ENCODE peak calls at places on chromosomes 3 and 15, in eight cellular contexts. R, Q, H, G, C, A, X and B are unnamed samples.
A peak's percentile ranks its signal among the peaks of the same experiment; 100 is the strongest.

GRCh38 chr3:156631323-156631722 is 43.1 kb upstream of the TIPARP start:
- DNase-seq in R (no peak), H (no peak), C (no peak), G (no peak), A (no peak), Q (no peak), X (no peak), B (no peak)

GRCh38 chr15:36658321-36658720 is 78.9 kb downstream of the CDIN1 start:
- DNase-seq in R (no peak), A (no peak), X (no peak), H (no peak), Q (no peak), G (no peak), C (no peak), B (no peak)

GRCh38 chr3:179760944-179761343 is 108.1 kb downstream of the USP13 start:
- DNase-seq in A (no peak), G (no peak), C (no peak), X (peak; percentile 80), H (peak; percentile 6), Q (no peak), R (no peak), B (no peak)

GRCh38 chr15:58515807-58516206 is 84.0 kb downstream of the LIPC start:
- DNase-seq in G (no peak), H (peak; percentile 28), C (no peak), Q (no peak), A (no peak), R (no peak), X (peak; percentile 51), B (no peak)

GRCh38 chr3:142818651-142819050 is 70.2 kb downstream of the PCOLCE2 start:
- DNase-seq in Q (no peak), A (no peak), X (no peak), C (no peak), H (no peak), G (no peak), R (no peak), B (no peak)

GRCh38 chr3:9810357-9810726 is 280 bp downstream of the TTLL3 start:
- DNase-seq in X (peak; percentile 61), R (no peak), C (no peak), G (no peak), H (no peak), A (no peak), Q (no peak), B (no peak)

GRCh38 chr15:66165856-66166255 is 87.7 kb downstream of the MEGF11 start:
- DNase-seq in R (no peak), C (no peak), G (no peak), A (no peak), H (no peak), X (no peak), Q (no peak), B (no peak)

GRCh38 chr3:44685128-44685800 is 27.2 kb upstream of the ZNF502 start:
- DNase-seq in Q (peak; percentile 74), H (peak; percentile 83), C (no peak), X (peak; percentile 86), R (peak; percentile 65), G (peak; percentile 78), A (peak; percentile 84), B (peak; percentile 71)

GRCh38 chr3:125431391-125431790 is 56.3 kb upstream of the ZNF148 start:
- DNase-seq in A (no peak), G (no peak), R (no peak), C (no peak), Q (no peak), H (no peak), X (no peak), B (no peak)

GRCh38 chr15:64438653-64439447 is 21.5 kb upstream of the ZNF609 start:
- DNase-seq in X (no peak), H (no peak), A (no peak), Q (no peak), G (no peak), C (no peak), R (no peak), B (peak; percentile 41)

GRCh38 chr3:114217266-114217665 is 20.1 kb downstream of the ZNF80 start:
- DNase-seq in Q (no peak), R (no peak), G (no peak), X (no peak), H (no peak), C (no peak), A (no peak), B (no peak)

DNA sequence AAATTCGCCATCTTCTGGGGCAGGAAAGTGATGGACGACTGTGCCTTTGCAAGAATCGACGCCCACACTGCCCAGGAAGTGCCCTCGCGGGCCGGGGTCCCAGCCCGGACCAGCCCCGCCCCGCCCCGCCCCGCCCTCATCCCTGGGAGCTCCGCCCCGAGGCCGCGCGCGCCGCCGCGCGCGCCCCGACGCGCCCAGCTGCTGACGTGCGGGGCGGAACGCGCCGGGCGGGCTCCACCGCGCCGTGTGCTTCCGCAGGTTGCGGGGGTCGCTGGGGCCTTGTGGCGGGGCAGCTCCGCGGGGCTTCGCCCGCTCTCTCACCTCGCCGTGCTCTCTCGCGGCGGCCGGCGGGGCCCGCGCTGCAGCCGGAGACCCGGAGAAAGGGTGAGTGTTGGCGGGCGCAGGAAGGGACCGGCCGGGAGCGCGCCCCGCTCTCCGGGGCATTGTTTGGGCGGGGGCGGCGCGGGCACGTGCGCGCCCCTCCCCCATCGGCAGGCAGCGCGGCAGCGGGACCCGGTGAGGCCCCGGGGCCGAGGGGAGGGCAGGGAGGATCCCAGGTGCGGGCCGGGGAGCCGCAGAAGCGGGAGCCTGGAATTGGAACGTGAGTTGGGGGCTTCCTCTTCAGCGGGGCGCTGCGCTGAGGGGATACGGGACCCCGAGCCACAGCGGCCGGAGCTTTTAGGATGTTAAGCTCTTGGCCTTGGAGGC is at the start of gene YEATS2:
- DNase-seq in X (peak; percentile 65), A (peak; percentile 68), H (peak; percentile 57), C (peak; percentile 4), Q (peak; percentile 80), R (peak; percentile 92), G (peak; percentile 17), B (peak; percentile 80)
- TF ChIP-seq POLR2A in X (peak; percentile 57), A (no peak), H (peak; percentile 48), C (no peak), Q (peak; percentile 45), R (peak; percentile 70), G (peak; percentile 81), B (peak; percentile 55)

DNA sequence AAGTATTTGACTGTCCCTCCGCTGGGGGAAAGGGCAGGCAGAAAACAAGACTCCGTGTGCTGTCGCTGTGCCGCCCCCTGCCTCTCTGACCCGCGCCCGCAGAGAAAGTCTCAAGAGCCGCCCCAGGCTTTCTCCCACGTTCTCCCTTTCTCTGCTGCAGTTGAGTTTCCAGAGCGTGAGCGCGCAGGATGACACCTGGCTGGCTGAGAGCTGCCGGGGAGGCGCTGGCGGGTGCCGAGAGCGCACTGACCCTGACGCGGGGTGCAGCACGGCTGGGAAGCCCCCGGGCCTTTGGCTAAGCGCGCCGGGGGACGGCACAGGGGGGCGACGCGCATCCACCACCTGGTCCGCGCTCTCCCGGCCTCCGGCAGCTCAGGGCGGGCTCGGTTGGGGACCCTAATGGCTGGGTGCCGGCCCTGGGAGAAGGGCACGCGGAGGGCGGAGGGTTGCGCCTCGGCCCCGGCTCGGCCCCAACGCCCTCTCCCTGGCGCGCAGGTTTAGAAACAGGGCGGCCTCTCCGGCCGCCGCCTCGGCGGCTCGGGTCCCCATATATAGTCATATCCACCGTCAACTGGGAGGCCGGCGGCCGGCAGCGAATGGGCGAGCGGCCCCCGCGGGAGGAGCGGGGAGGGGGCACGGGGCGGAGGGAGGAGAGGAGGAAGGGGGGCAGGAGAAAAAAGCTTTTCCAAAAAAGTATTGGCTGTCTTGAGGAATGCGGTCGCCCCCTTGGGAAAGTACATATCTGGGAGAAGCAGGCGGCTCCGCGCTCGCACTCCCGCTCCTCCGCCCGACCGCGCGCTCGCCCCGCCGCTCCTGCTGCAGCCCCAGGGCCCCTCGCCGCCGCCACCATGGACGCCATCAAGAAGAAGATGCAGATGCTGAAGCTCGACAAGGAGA is at the start of gene TPM1:
- DNase-seq in X (peak; percentile 79), H (peak; percentile 86), G (no peak), A (peak; percentile 97), Q (peak; percentile 76), R (peak; percentile 32), C (no peak), B (peak; percentile 16)
- TF ChIP-seq POLR2A in X (peak; percentile 55), H (peak; percentile 91), G (peak; percentile 86), A (peak; percentile 95), Q (peak; percentile 29), R (no peak), C (no peak), B (no peak)

GRCh38 chr15:25893621-25894020 is 30.5 kb upstream of the ATP10A start:
- DNase-seq in X (no peak), R (no peak), C (no peak), Q (no peak), A (no peak), G (no peak), H (no peak), B (no peak)

GRCh38 chr15:25890532-25890931 is 27.4 kb upstream of the ATP10A start:
- DNase-seq in A (peak; percentile 85), X (no peak), G (no peak), Q (no peak), H (no peak), C (no peak), R (no peak), B (no peak)

GRCh38 chr15:25894371-25894902 is 31.3 kb upstream of the ATP10A start:
- DNase-seq in C (no peak), H (no peak), R (no peak), G (no peak), X (no peak), Q (no peak), A (no peak), B (no peak)

GRCh38 chr15:25891108-25891507 is 28.0 kb upstream of the ATP10A start:
- DNase-seq in X (no peak), A (no peak), H (no peak), G (no peak), C (no peak), Q (no peak), R (no peak), B (no peak)

DNA sequence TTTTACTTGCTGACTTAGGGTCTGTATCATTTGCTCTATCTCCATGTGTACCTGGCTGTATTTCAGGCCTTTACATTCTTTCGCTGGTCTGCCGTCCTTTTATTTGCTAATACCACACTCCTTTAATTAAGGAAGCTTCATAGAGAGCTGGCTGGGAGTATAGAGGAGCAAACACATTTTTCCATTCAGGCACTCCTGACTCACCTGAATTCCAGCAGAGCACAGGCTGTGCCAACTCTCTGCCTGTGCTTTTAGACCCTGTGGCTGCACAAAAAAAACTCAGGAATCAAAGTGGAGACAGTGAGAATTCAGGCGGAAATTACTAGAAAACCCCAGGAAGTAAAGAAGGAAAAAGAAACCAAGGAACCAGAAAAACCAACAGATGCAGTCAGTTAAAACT is 29.0 kb upstream of the ATP10A start:
- DNase-seq in C (no peak), R (no peak), Q (no peak), H (no peak), X (no peak), A (no peak), G (no peak), B (no peak)
- TF ChIP-seq POLR2A in C (no peak), R (no peak), Q (no peak), H (no peak), X (no peak), A (no peak), G (no peak), B (no peak)

DNA sequence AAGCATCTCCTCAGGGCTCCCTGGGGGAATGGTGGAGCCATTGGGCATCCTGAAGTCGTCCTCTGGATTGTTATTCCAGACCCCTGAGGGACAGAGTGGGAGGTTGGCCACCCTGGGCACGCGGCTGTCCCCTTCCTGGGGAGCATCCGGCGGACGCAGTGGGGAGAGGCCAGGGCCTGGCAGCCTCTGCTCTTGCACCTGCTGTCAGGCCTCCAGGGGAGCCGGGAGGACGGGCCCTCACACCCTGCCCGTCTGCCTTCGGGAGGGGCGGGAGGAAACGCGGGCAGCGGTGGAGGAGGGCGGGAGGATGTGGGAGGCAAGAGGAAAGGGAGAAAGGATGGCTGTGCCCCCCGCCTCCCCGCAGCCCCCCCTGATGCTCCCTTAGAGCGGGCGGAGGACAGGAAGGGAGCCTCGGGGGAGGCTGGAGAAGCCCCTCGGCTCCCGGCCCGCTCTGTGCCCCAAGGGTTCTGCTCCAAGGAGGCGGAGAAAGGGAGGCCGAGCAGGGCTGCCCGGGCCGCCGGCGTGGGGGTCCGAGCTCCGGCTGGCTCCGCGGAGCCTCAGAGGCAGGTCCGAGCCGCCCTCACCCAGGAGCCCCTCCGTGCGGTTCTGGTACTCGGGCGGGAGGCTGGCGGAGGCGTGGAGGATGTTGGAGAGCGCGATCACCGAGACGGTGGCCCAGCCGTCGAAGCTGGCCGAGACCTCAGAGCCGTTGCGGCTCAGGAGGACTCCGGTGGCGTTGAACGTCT is 40.9 kb downstream of the MUC20 start:
- DNase-seq in R (no peak), X (no peak), A (no peak), G (no peak), C (no peak), H (no peak), Q (peak; percentile 46), B (no peak)
- TF ChIP-seq POLR2A in R (no peak), X (no peak), A (no peak), G (no peak), C (no peak), H (no peak), Q (no peak), B (no peak)